ENCODE peak calls at places on chromosomes 6 and 20, in ten cellular contexts. One of them, this sample, is unnamed.

GRCh38 chr20:51624157-51624731 is 81.7 kb upstream of the NFATC2 start:
- DNase-seq in left lung: peak
- DNase-seq in PC-9: peak
- DNase-seq in right atrium auricular region: no peak
- DNase-seq in GM23248: peak
- DNase-seq in psoas muscle: peak
- DNase-seq in RWPE2: no peak
- DNase-seq in Karpas-422: peak
- DNase-seq in tibial artery: no peak
- DNase-seq in A549: peak
- DNase-seq in this sample: no peak

GRCh38 chr20:32450484-32451061 is 92.4 kb downstream of the ASXL1 start:
- DNase-seq in psoas muscle: no peak
- DNase-seq in PC-9: no peak
- DNase-seq in A549: no peak
- DNase-seq in GM23248: no peak
- DNase-seq in Karpas-422: no peak
- DNase-seq in tibial artery: no peak
- DNase-seq in RWPE2: peak
- DNase-seq in right atrium auricular region: no peak
- DNase-seq in left lung: no peak
- DNase-seq in this sample: no peak

GRCh38 chr6:43747734-43748133 is 22.3 kb upstream of the VEGFA start:
- DNase-seq in tibial artery: no peak
- DNase-seq in psoas muscle: no peak
- DNase-seq in GM23248: no peak
- DNase-seq in A549: no peak
- DNase-seq in left lung: no peak
- DNase-seq in right atrium auricular region: no peak
- DNase-seq in PC-9: no peak
- DNase-seq in RWPE2: peak
- DNase-seq in Karpas-422: no peak
- DNase-seq in this sample: no peak

GRCh38 chr20:14963262-14963663 is 625.9 kb upstream of the FLRT3 start:
- DNase-seq in A549: peak
- DNase-seq in GM23248: peak
- DNase-seq in right atrium auricular region: no peak
- DNase-seq in PC-9: peak
- DNase-seq in tibial artery: no peak
- DNase-seq in RWPE2: peak
- DNase-seq in psoas muscle: no peak
- DNase-seq in Karpas-422: no peak
- DNase-seq in left lung: no peak
- DNase-seq in this sample: no peak

GRCh38 chr6:118252474-118252873 is 295.6 kb upstream of the PLN start:
- DNase-seq in Karpas-422: peak
- DNase-seq in RWPE2: no peak
- DNase-seq in PC-9: no peak
- DNase-seq in tibial artery: no peak
- DNase-seq in psoas muscle: no peak
- DNase-seq in GM23248: no peak
- DNase-seq in left lung: no peak
- DNase-seq in right atrium auricular region: no peak
- DNase-seq in A549: no peak
- DNase-seq in this sample: no peak

GRCh38 chr6:11179088-11179977 is 53.1 kb downstream of the NEDD9 start:
- DNase-seq in left lung: no peak
- DNase-seq in PC-9: no peak
- DNase-seq in GM23248: no peak
- DNase-seq in A549: no peak
- DNase-seq in tibial artery: no peak
- DNase-seq in RWPE2: no peak
- DNase-seq in Karpas-422: no peak
- DNase-seq in right atrium auricular region: no peak
- DNase-seq in psoas muscle: no peak
- DNase-seq in this sample: no peak

GRCh38 chr6:110340566-110340965 is 17.6 kb downstream of the METTL24 start:
- DNase-seq in A549: no peak
- DNase-seq in PC-9: no peak
- DNase-seq in right atrium auricular region: no peak
- DNase-seq in left lung: no peak
- DNase-seq in tibial artery: no peak
- DNase-seq in psoas muscle: no peak
- DNase-seq in RWPE2: no peak
- DNase-seq in Karpas-422: no peak
- DNase-seq in GM23248: no peak
- DNase-seq in this sample: no peak

GRCh38 chr6:168071620-168072019 is 7.4 kb downstream of the FRMD1 start:
- DNase-seq in GM23248: no peak
- DNase-seq in psoas muscle: no peak
- DNase-seq in RWPE2: no peak
- DNase-seq in PC-9: no peak
- DNase-seq in right atrium auricular region: no peak
- DNase-seq in Karpas-422: peak
- DNase-seq in left lung: no peak
- DNase-seq in tibial artery: no peak
- DNase-seq in A549: peak
- DNase-seq in this sample: no peak

GRCh38 chr6:139711714-139712585 is 337.5 kb upstream of the CITED2 start:
- DNase-seq in A549: no peak
- DNase-seq in RWPE2: no peak
- DNase-seq in GM23248: peak
- DNase-seq in PC-9: no peak
- DNase-seq in left lung: no peak
- DNase-seq in tibial artery: no peak
- DNase-seq in psoas muscle: no peak
- DNase-seq in Karpas-422: peak
- DNase-seq in right atrium auricular region: no peak
- DNase-seq in this sample: no peak

GRCh38 chr6:46325561-46326525 is 155.1 kb upstream of the ENPP5 start:
- DNase-seq in tibial artery: no peak
- DNase-seq in GM23248: peak
- DNase-seq in RWPE2: no peak
- DNase-seq in psoas muscle: peak
- DNase-seq in A549: no peak
- DNase-seq in left lung: peak
- DNase-seq in PC-9: no peak
- DNase-seq in Karpas-422: peak
- DNase-seq in right atrium auricular region: no peak
- DNase-seq in this sample: peak

GRCh38 chr20:60630609-60631008 is 621.5 kb upstream of the CDH4 start:
- DNase-seq in RWPE2: no peak
- DNase-seq in GM23248: no peak
- DNase-seq in tibial artery: no peak
- DNase-seq in PC-9: no peak
- DNase-seq in left lung: no peak
- DNase-seq in psoas muscle: no peak
- DNase-seq in right atrium auricular region: no peak
- DNase-seq in A549: no peak
- DNase-seq in Karpas-422: no peak
- DNase-seq in this sample: no peak

GRCh38 chr6:85323435-85324040 is 126.3 kb upstream of the NT5E start:
- DNase-seq in Karpas-422: peak
- DNase-seq in PC-9: peak
- DNase-seq in GM23248: peak
- DNase-seq in right atrium auricular region: peak
- DNase-seq in A549: peak
- DNase-seq in RWPE2: no peak
- DNase-seq in left lung: no peak
- DNase-seq in psoas muscle: peak
- DNase-seq in tibial artery: peak
- DNase-seq in this sample: peak

GRCh38 chr20:3727333-3728035 is 5.0 kb upstream of the HSPA12B start:
- DNase-seq in Karpas-422: no peak
- DNase-seq in right atrium auricular region: no peak
- DNase-seq in left lung: no peak
- DNase-seq in psoas muscle: peak
- DNase-seq in tibial artery: no peak
- DNase-seq in RWPE2: no peak
- DNase-seq in PC-9: peak
- DNase-seq in A549: no peak
- DNase-seq in GM23248: peak
- DNase-seq in this sample: no peak

GRCh38 chr20:20546402-20546801 is 166.0 kb downstream of the RALGAPA2 start:
- DNase-seq in A549: no peak
- DNase-seq in PC-9: no peak
- DNase-seq in Karpas-422: no peak
- DNase-seq in psoas muscle: no peak
- DNase-seq in RWPE2: no peak
- DNase-seq in left lung: no peak
- DNase-seq in GM23248: no peak
- DNase-seq in tibial artery: no peak
- DNase-seq in right atrium auricular region: no peak
- DNase-seq in this sample: no peak

GRCh38 chr6:12582421-12583110 is 134.0 kb upstream of the PHACTR1 start:
- DNase-seq in RWPE2: no peak
- DNase-seq in tibial artery: no peak
- DNase-seq in right atrium auricular region: no peak
- DNase-seq in PC-9: no peak
- DNase-seq in GM23248: no peak
- DNase-seq in Karpas-422: peak
- DNase-seq in psoas muscle: no peak
- DNase-seq in left lung: no peak
- DNase-seq in A549: no peak
- DNase-seq in this sample: no peak

GRCh38 chr6:38997128-38997761 is 51.3 kb upstream of the GLP1R start:
- DNase-seq in right atrium auricular region: no peak
- DNase-seq in left lung: no peak
- DNase-seq in Karpas-422: peak
- DNase-seq in GM23248: no peak
- DNase-seq in PC-9: no peak
- DNase-seq in A549: peak
- DNase-seq in tibial artery: no peak
- DNase-seq in psoas muscle: no peak
- DNase-seq in RWPE2: no peak
- DNase-seq in this sample: no peak

GRCh38 chr6:1608976-1609661 is 596 bp upstream of the FOXC1 start:
- DNase-seq in RWPE2: no peak
- DNase-seq in A549: no peak
- DNase-seq in right atrium auricular region: no peak
- DNase-seq in tibial artery: peak
- DNase-seq in GM23248: peak
- DNase-seq in Karpas-422: no peak
- DNase-seq in psoas muscle: peak
- DNase-seq in PC-9: no peak
- DNase-seq in left lung: no peak
- DNase-seq in this sample: no peak

GRCh38 chr6:131823276-131823902 is 15.6 kb downstream of the ENPP1 start:
- DNase-seq in PC-9: peak
- DNase-seq in left lung: no peak
- DNase-seq in A549: no peak
- DNase-seq in Karpas-422: no peak
- DNase-seq in GM23248: peak
- DNase-seq in right atrium auricular region: no peak
- DNase-seq in tibial artery: no peak
- DNase-seq in RWPE2: no peak
- DNase-seq in psoas muscle: no peak
- DNase-seq in this sample: no peak

GRCh38 chr6:126337323-126337722 is 2.6 kb upstream of the CENPW start:
- DNase-seq in Karpas-422: no peak
- DNase-seq in PC-9: no peak
- DNase-seq in A549: no peak
- DNase-seq in GM23248: peak
- DNase-seq in psoas muscle: no peak
- DNase-seq in left lung: no peak
- DNase-seq in tibial artery: no peak
- DNase-seq in right atrium auricular region: no peak
- DNase-seq in RWPE2: no peak
- DNase-seq in this sample: no peak

GRCh38 chr20:40397483-40397882 is 291.6 kb downstream of the MAFB start:
- DNase-seq in PC-9: no peak
- DNase-seq in psoas muscle: no peak
- DNase-seq in Karpas-422: no peak
- DNase-seq in right atrium auricular region: no peak
- DNase-seq in RWPE2: no peak
- DNase-seq in left lung: no peak
- DNase-seq in tibial artery: no peak
- DNase-seq in A549: no peak
- DNase-seq in GM23248: no peak
- DNase-seq in this sample: no peak

GRCh38 chr20:62366370-62367135 is 559 bp downstream of the LAMA5 start:
- DNase-seq in GM23248: no peak
- DNase-seq in tibial artery: peak
- DNase-seq in right atrium auricular region: no peak
- DNase-seq in psoas muscle: peak
- DNase-seq in A549: no peak
- DNase-seq in Karpas-422: peak
- DNase-seq in RWPE2: peak
- DNase-seq in left lung: peak
- DNase-seq in PC-9: peak
- DNase-seq in this sample: no peak

GRCh38 chr6:27772261-27773001 is 139.8 kb downstream of the OR2B2 start:
- DNase-seq in A549: peak
- DNase-seq in Karpas-422: peak
- DNase-seq in RWPE2: peak
- DNase-seq in tibial artery: peak
- DNase-seq in GM23248: peak
- DNase-seq in psoas muscle: peak
- DNase-seq in right atrium auricular region: peak
- DNase-seq in left lung: peak
- DNase-seq in PC-9: peak
- DNase-seq in this sample: peak
- H3K27ac ChIP-seq in A549: peak
- H3K27ac ChIP-seq in Karpas-422: no peak
- H3K27ac ChIP-seq in RWPE2: no peak
- H3K27ac ChIP-seq in tibial artery: no peak
- H3K27ac ChIP-seq in GM23248: no peak
- H3K27ac ChIP-seq in psoas muscle: no peak
- H3K27ac ChIP-seq in right atrium auricular region: no peak
- H3K27ac ChIP-seq in left lung: no peak
- H3K27ac ChIP-seq in PC-9: no peak
- H3K27ac ChIP-seq in this sample: no peak

GRCh38 chr20:53914091-53914860 is 156.1 kb downstream of the BCAS1 start:
- DNase-seq in right atrium auricular region: peak
- DNase-seq in psoas muscle: no peak
- DNase-seq in RWPE2: peak
- DNase-seq in A549: no peak
- DNase-seq in left lung: no peak
- DNase-seq in Karpas-422: no peak
- DNase-seq in GM23248: peak
- DNase-seq in tibial artery: no peak
- DNase-seq in PC-9: no peak
- DNase-seq in this sample: no peak
- H3K27ac ChIP-seq in right atrium auricular region: peak
- H3K27ac ChIP-seq in psoas muscle: peak
- H3K27ac ChIP-seq in RWPE2: peak
- H3K27ac ChIP-seq in A549: peak
- H3K27ac ChIP-seq in left lung: peak
- H3K27ac ChIP-seq in Karpas-422: no peak
- H3K27ac ChIP-seq in GM23248: peak
- H3K27ac ChIP-seq in tibial artery: peak
- H3K27ac ChIP-seq in PC-9: peak
- H3K27ac ChIP-seq in this sample: peak

GRCh38 chr6:170205534-170206316 is 85.2 kb downstream of the DLL1 start:
- DNase-seq in right atrium auricular region: peak
- DNase-seq in A549: no peak
- DNase-seq in RWPE2: no peak
- DNase-seq in Karpas-422: no peak
- DNase-seq in psoas muscle: no peak
- DNase-seq in left lung: no peak
- DNase-seq in PC-9: no peak
- DNase-seq in GM23248: no peak
- DNase-seq in tibial artery: no peak
- DNase-seq in this sample: no peak
- H3K27ac ChIP-seq in right atrium auricular region: no peak
- H3K27ac ChIP-seq in A549: no peak
- H3K27ac ChIP-seq in RWPE2: no peak
- H3K27ac ChIP-seq in Karpas-422: no peak
- H3K27ac ChIP-seq in psoas muscle: no peak
- H3K27ac ChIP-seq in left lung: no peak
- H3K27ac ChIP-seq in PC-9: no peak
- H3K27ac ChIP-seq in GM23248: no peak
- H3K27ac ChIP-seq in tibial artery: no peak
- H3K27ac ChIP-seq in this sample: no peak

GRCh38 chr6:47481806-47482205 is 4.2 kb downstream of the CD2AP start:
- DNase-seq in A549: no peak
- DNase-seq in GM23248: no peak
- DNase-seq in Karpas-422: no peak
- DNase-seq in PC-9: no peak
- DNase-seq in right atrium auricular region: no peak
- DNase-seq in tibial artery: no peak
- DNase-seq in psoas muscle: no peak
- DNase-seq in RWPE2: no peak
- DNase-seq in left lung: no peak
- DNase-seq in this sample: no peak
- H3K27ac ChIP-seq in A549: peak
- H3K27ac ChIP-seq in GM23248: no peak
- H3K27ac ChIP-seq in Karpas-422: peak
- H3K27ac ChIP-seq in PC-9: no peak
- H3K27ac ChIP-seq in right atrium auricular region: no peak
- H3K27ac ChIP-seq in tibial artery: no peak
- H3K27ac ChIP-seq in psoas muscle: no peak
- H3K27ac ChIP-seq in RWPE2: peak
- H3K27ac ChIP-seq in left lung: no peak
- H3K27ac ChIP-seq in this sample: no peak